ENCODE peak calls at places on chromosomes 5 and 9, in five cellular contexts. R is CD8-positive, alpha-beta memory T cell; P is progenitor cell of endocrine pancreas; E is sigmoid colon; V is putamen. H is an unnamed sample.

GRCh38 chr9:126397056-126397455 is 70.4 kb downstream of the MVB12B start:
- DNase-seq in V (no peak), E (no peak), R (peak; percentile 92), P (no peak), H (no peak)

GRCh38 chr9:95772320-95773060 is 103.0 kb upstream of the ERCC6L2 start:
- DNase-seq in V (no peak), P (no peak), R (no peak), E (peak; percentile 93), H (no peak)

GRCh38 chr9:23826120-23826629 is at the start of gene ELAVL2:
- DNase-seq in P (peak; percentile 96), V (peak; percentile 89), E (peak; percentile 85), R (no peak), H (peak; percentile 88)

GRCh38 chr5:132883261-132883834 is 9.9 kb downstream of the LEAP2 start:
- DNase-seq in R (no peak), P (no peak), E (peak; percentile 74), V (peak; percentile 73), H (peak; percentile 66)

GRCh38 chr9:6567140-6567591 is 78.4 kb downstream of the GLDC start:
- DNase-seq in E (no peak), R (no peak), P (no peak), V (peak; percentile 69), H (peak; percentile 85)

GRCh38 chr5:9898319-9898718 is 268.2 kb upstream of the TAS2R1 start:
- DNase-seq in V (peak; percentile 14), R (no peak), E (no peak), P (no peak), H (peak; percentile 46)

GRCh38 chr5:39167973-39168345 is 51.4 kb downstream of the FYB1 start:
- DNase-seq in R (no peak), V (no peak), P (no peak), E (no peak), H (no peak)

GRCh38 chr5:72366324-72366976 is 46.3 kb downstream of the PTCD2 start:
- DNase-seq in E (peak; percentile 81), V (peak; percentile 56), R (no peak), P (peak; percentile 21), H (peak; percentile 77)

GRCh38 chr9:36826581-36826980 is 207.5 kb downstream of the PAX5 start:
- DNase-seq in E (no peak), R (no peak), P (no peak), V (no peak), H (no peak)

GRCh38 chr5:27472875-27473274 is 434.5 kb upstream of the CDH9 start:
- DNase-seq in E (no peak), R (no peak), P (no peak), V (no peak), H (no peak)

GRCh38 chr9:111066427-111066826 is 28.2 kb upstream of the LPAR1 start:
- DNase-seq in R (no peak), P (no peak), V (no peak), E (no peak), H (no peak)

GRCh38 chr5:126369995-126370731 is 53.0 kb upstream of the GRAMD2B start:
- DNase-seq in V (no peak), R (no peak), P (no peak), E (no peak), H (no peak)

GRCh38 chr9:31840702-31841101 is 543.7 kb upstream of the ACO1 start:
- DNase-seq in R (no peak), V (peak; percentile 14), E (no peak), P (no peak), H (no peak)

GRCh38 chr5:27854243-27854852 is 816.0 kb upstream of the CDH9 start:
- DNase-seq in E (no peak), V (no peak), R (no peak), P (no peak), H (no peak)

H was measured in head of caudate nucleus.